ENCODE peak calls at places on chromosomes 7 and 10, in five cellular contexts. O is endothelial cell of umbilical vein, Y is neural progenitor cell, W is SK-N-MC, L is colonic mucosa. S is an unnamed sample.

GRCh38 chr10:43398939-43399871 is 9.8 kb downstream of the HNRNPF start:
- DNase-seq in O (no peak), Y (no peak), W (no peak), L (no peak), S (no peak)

GRCh38 chr10:62115842-62116241 is 152.8 kb downstream of the RTKN2 start:
- DNase-seq in O (no peak), Y (no peak), W (no peak), L (no peak), S (no peak)

GRCh38 chr7:20444041-20444440 is 113.3 kb downstream of the ITGB8 start:
- DNase-seq in O (no peak), Y (no peak), W (no peak), L (no peak), S (no peak)

GRCh38 chr7:124856299-124856888 is 73.2 kb downstream of the POT1 start:
- DNase-seq in O (peak), Y (peak), W (peak), L (no peak), S (no peak)

GRCh38 chr10:79327090-79327457 is 20.2 kb upstream of the PPIF start:
- DNase-seq in O (no peak), Y (no peak), W (no peak), L (no peak), S (no peak)

GRCh38 chr10:43249151-43249961 is 17.5 kb downstream of the RASGEF1A start:
- DNase-seq in O (no peak), Y (no peak), W (no peak), L (no peak), S (no peak)

GRCh38 chr7:123242467-123243097 is 42.8 kb upstream of the SLC13A1 start:
- DNase-seq in O (no peak), Y (no peak), W (no peak), L (peak), S (no peak)

GRCh38 chr7:92461027-92462003 is 14.0 kb downstream of the GATAD1 start:
- DNase-seq in O (peak), Y (peak), W (peak), L (peak), S (no peak)

GRCh38 chr7:46534593-46535271 is 613.7 kb upstream of the IGFBP3 start:
- DNase-seq in O (peak), Y (peak), W (no peak), L (peak), S (no peak)

GRCh38 chr10:99742240-99742639 is 10.2 kb downstream of the CUTC start:
- DNase-seq in O (no peak), Y (no peak), W (no peak), L (no peak), S (no peak)

GRCh38 chr7:18936265-18936664 is 181.2 kb downstream of the TWIST1 start:
- DNase-seq in O (no peak), Y (no peak), W (no peak), L (no peak), S (no peak)

GRCh38 chr10:104345512-104345911 is 7.2 kb upstream of the ITPRIP start:
- DNase-seq in O (no peak), Y (no peak), W (no peak), L (no peak), S (no peak)

GRCh38 chr10:34638405-34639054 is 176.6 kb downstream of the PARD3 start:
- DNase-seq in O (peak), Y (peak), W (peak), L (peak), S (peak)

GRCh38 chr7:33904680-33905388 is 505 bp upstream of the BMPER start:
- DNase-seq in O (peak), Y (peak), W (no peak), L (peak), S (no peak)

GRCh38 chr10:75050520-75050919 is 60.9 kb upstream of the SAMD8 start:
- DNase-seq in O (no peak), Y (no peak), W (no peak), L (no peak), S (no peak)

GRCh38 chr7:55172881-55173609 is 154.2 kb downstream of the EGFR start:
- DNase-seq in O (no peak), Y (no peak), W (no peak), L (no peak), S (no peak)

GRCh38 chr10:44479306-44479705 is 94.4 kb upstream of the CXCL12 start:
- DNase-seq in O (no peak), Y (no peak), W (no peak), L (no peak), S (no peak)

GRCh38 chr10:49634053-49634660 is 20.3 kb downstream of the CHAT start:
- DNase-seq in O (no peak), Y (no peak), W (no peak), L (no peak), S (no peak)

GRCh38 chr10:43318978-43319965 is 52.2 kb upstream of the FXYD4 start:
- DNase-seq in O (no peak), Y (no peak), W (no peak), L (no peak), S (no peak)

GRCh38 chr10:787933-788651 is 98.6 kb upstream of the DIP2C start:
- DNase-seq in O (no peak), Y (no peak), W (no peak), L (peak), S (no peak)

GRCh38 chr10:109475704-109476103 is 447.6 kb downstream of the XPNPEP1 start:
- DNase-seq in O (no peak), Y (no peak), W (no peak), L (no peak), S (no peak)

GRCh38 chr7:103079836-103080235 is 4.9 kb downstream of the ARMC10 start:
- DNase-seq in O (no peak), Y (no peak), W (no peak), L (no peak), S (no peak)

GRCh38 chr10:101031796-101032636 is 982 bp downstream of the SFXN3 start:
- DNase-seq in O (no peak), Y (peak), W (no peak), L (peak), S (no peak)

GRCh38 chr7:86964973-86965726 is 94.3 kb downstream of the ELAPOR2 start:
- DNase-seq in O (no peak), Y (peak), W (no peak), L (no peak), S (no peak)

GRCh38 chr7:140003913-140004382 is 58.8 kb downstream of the PARP12 start:
- DNase-seq in O (peak), Y (peak), W (no peak), L (peak), S (peak)

GRCh38 chr10:5450605-5451384 is 38.4 kb downstream of the NET1 start:
- DNase-seq in O (peak), Y (no peak), W (no peak), L (no peak), S (no peak)
- H3K9ac ChIP-seq in O (peak), Y (no peak), W (no peak), L (no peak), S (peak)

GRCh38 chr10:33229944-33230267 is 104.6 kb downstream of the NRP1 start:
- DNase-seq in O (no peak), Y (no peak), W (no peak), L (no peak), S (no peak)
- H3K9ac ChIP-seq in O (no peak), Y (no peak), W (no peak), L (no peak), S (no peak)

GRCh38 chr10:110850990-110851389 is 20.7 kb upstream of the PDCD4 start:
- DNase-seq in O (no peak), Y (no peak), W (no peak), L (no peak), S (no peak)

GRCh38 chr10:110848106-110848505 is 23.6 kb upstream of the PDCD4 start:
- DNase-seq in O (no peak), Y (no peak), W (no peak), L (no peak), S (no peak)

GRCh38 chr10:110850099-110850498 is 21.6 kb upstream of the PDCD4 start:
- DNase-seq in O (no peak), Y (no peak), W (no peak), L (no peak), S (no peak)

GRCh38 chr10:110852897-110853296 is 18.8 kb upstream of the PDCD4 start:
- DNase-seq in O (no peak), Y (no peak), W (no peak), L (peak), S (no peak)

GRCh38 chr10:110852255-110852896 is 19.4 kb upstream of the PDCD4 start:
- DNase-seq in O (no peak), Y (no peak), W (no peak), L (peak), S (peak)
- H3K9ac ChIP-seq in O (no peak), Y (no peak), W (no peak), L (no peak), S (peak)

DNA sequence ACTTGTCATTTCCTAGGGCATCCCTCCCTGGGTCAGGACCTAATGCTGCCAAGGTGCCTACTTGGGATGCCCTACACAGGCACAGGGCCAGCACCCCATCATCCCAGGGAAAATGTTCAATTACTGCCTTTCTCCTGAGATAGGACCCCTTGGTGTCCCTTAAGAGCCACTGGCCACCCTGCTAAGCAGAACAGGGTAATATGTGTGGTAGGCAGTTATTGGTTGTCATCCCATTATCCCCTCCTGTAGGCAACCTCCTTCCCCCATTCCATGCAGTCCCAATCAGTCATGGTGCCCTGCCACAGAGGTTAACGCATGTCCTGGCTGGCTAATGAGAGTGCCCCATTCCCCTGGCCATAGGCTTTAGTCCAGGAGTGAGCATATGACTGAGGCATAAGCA is 53.2 kb downstream of the PRLHR start:
- DNase-seq in O (no peak), Y (no peak), W (no peak), L (no peak), S (no peak)
- H3K9ac ChIP-seq in O (no peak), Y (no peak), W (no peak), L (no peak), S (no peak)

DNA sequence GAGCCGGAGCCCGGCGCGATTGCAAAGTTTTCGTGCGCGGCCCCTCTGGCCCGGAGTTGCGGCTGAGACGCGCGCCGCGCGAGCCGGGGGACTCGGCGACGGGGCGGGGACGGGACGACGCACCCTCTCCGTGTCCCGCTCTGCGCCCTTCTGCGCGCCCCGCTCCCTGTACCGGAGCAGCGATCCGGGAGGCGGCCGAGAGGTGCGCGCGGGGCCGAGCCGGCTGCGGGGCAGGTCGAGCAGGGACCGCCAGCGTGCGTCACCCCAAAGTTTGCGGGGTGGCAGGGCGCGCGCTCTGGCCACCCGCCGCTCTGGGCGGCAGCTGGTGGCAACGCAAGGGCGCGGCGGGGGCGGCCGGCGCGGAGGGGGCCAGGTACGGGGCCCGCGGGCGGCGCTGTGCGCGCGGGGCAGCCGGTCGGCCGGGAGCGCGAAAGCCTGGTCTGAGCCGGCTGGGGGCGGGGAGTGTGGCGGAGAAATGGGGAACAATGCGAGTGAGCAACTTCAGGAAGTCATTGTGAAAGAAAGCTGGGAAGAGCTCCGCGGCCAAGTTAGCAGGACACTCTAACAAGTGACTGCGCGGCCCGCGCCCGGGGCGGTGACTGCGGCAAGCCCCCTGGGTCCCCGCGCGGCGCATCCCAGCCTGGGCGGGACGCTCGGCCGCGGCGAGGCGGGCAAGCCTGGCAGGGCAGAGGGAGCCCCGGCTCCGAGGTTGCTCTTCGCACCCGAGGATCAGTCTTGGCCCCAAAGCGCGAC is at the start of gene IKZF1:
- DNase-seq in O (no peak), Y (peak), W (no peak), L (peak), S (no peak)
- H3K9ac ChIP-seq in O (no peak), Y (no peak), W (no peak), L (peak), S (no peak)

DNA sequence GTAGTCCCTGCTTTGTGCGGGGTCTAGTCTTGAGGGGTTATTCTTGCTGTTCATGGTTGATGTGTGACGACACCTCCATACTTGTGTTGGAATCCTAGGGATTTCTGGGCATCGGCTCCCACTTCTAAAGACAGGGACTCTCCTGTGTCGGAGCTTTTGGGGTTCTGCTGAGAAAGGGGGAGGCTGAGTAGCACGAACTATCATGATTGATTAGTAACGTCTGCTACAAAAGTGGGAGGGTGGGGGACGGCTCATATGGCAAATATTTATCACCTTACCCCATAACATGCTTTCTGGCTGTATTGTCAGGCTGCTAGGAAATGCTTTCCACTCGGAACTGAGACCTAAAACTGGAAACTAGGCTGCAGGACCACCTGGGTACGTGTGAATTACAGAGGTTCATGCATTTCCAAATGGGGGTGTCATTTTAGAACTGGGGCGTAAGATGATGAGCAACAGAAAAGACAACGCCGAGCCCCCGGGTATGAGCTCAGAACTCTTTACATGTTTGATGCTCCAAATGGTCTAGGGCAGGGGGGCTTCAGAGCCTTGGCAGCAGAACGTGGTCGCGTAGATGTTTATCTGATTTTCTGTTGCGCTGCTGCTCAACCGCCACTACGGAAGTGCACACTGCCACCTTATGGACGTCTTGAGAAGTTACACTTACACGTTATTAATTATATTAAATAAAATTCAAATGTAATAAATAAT is 15.1 kb upstream of the NME8 start:
- DNase-seq in O (peak), Y (peak), W (peak), L (peak), S (no peak)
- H3K9ac ChIP-seq in O (no peak), Y (no peak), W (no peak), L (no peak), S (no peak)